ENCODE peak calls at places on chromosomes 6 and 20, in six cellular contexts. X, M, G, R, C and E are unnamed samples.

GRCh38 chr20:3887870-3888614 is 1.1 kb upstream of the PANK2 start:
- DNase-seq in X (no peak), M (peak), G (peak), R (peak), C (peak), E (no peak)

GRCh38 chr6:118377711-118378414 is 170.2 kb upstream of the PLN start:
- DNase-seq in X (peak), M (no peak), G (no peak), R (peak), C (no peak), E (no peak)

GRCh38 chr20:39083781-39084180 is 121.6 kb downstream of the DHX35 start:
- DNase-seq in X (no peak), M (no peak), G (no peak), R (no peak), C (no peak), E (no peak)

GRCh38 chr6:35341557-35341956 is 801 bp upstream of the PPARD start:
- DNase-seq in X (no peak), M (no peak), G (no peak), R (no peak), C (no peak), E (no peak)

GRCh38 chr6:110066091-110066490 is 88.0 kb downstream of the GPR6 start:
- DNase-seq in X (no peak), M (no peak), G (no peak), R (no peak), C (no peak), E (no peak)

GRCh38 chr20:38125157-38126056 is 39.7 kb downstream of the TGM2 start:
- DNase-seq in X (peak), M (peak), G (peak), R (peak), C (peak), E (peak)

GRCh38 chr6:161080263-161080970 is 88.8 kb downstream of the MAP3K4 start:
- DNase-seq in X (no peak), M (peak), G (no peak), R (no peak), C (no peak), E (no peak)

GRCh38 chr6:160139420-160139851 is 17.8 kb downstream of the SLC22A1 start:
- DNase-seq in X (no peak), M (peak), G (peak), R (no peak), C (peak), E (peak)

GRCh38 chr6:45587229-45588060 is 209.7 kb upstream of the SUPT3H start:
- DNase-seq in X (no peak), M (no peak), G (no peak), R (no peak), C (no peak), E (no peak)

GRCh38 chr6:74946961-74947360 is 258.9 kb downstream of the COL12A1 start:
- DNase-seq in X (no peak), M (peak), G (peak), R (no peak), C (no peak), E (peak)

GRCh38 chr6:142726616-142727015 is 218.4 kb downstream of the HIVEP2 start:
- DNase-seq in X (no peak), M (no peak), G (no peak), R (no peak), C (no peak), E (no peak)

GRCh38 chr20:40144581-40144980 is 544.5 kb downstream of the MAFB start:
- DNase-seq in X (no peak), M (no peak), G (no peak), R (no peak), C (no peak), E (no peak)

GRCh38 chr6:159163901-159164370 is 5.3 kb upstream of the FNDC1 start:
- DNase-seq in X (no peak), M (peak), G (peak), R (no peak), C (no peak), E (peak)

GRCh38 chr6:53432318-53433161 is 83.8 kb upstream of the ELOVL5 start:
- DNase-seq in X (no peak), M (peak), G (peak), R (peak), C (peak), E (peak)

GRCh38 chr20:21202284-21202683 is 76.4 kb downstream of the KIZ start:
- DNase-seq in X (no peak), M (peak), G (peak), R (no peak), C (peak), E (peak)

GRCh38 chr20:1291191-1291741 is 25.2 kb downstream of the SNPH start:
- DNase-seq in X (no peak), M (peak), G (peak), R (no peak), C (no peak), E (peak)

GRCh38 chr6:26457407-26457795 is 354 bp upstream of the BTN2A1 start:
- DNase-seq in X (no peak), M (no peak), G (no peak), R (no peak), C (peak), E (no peak)

GRCh38 chr6:47168176-47168575 is 126.0 kb upstream of the ADGRF1 start:
- DNase-seq in X (peak), M (peak), G (peak), R (peak), C (peak), E (peak)

GRCh38 chr6:78597966-78598365 is 269.4 kb upstream of the IRAK1BP1 start:
- DNase-seq in X (no peak), M (no peak), G (no peak), R (no peak), C (no peak), E (no peak)

GRCh38 chr6:142716097-142716496 is 228.9 kb downstream of the HIVEP2 start:
- DNase-seq in X (no peak), M (no peak), G (peak), R (no peak), C (no peak), E (no peak)

GRCh38 chr6:132259070-132259469 is 142.2 kb downstream of the MOXD1 start:
- DNase-seq in X (no peak), M (peak), G (peak), R (no peak), C (no peak), E (peak)

GRCh38 chr20:62069741-62070216 is 4.1 kb upstream of the TAF4 start:
- DNase-seq in X (no peak), M (peak), G (peak), R (no peak), C (peak), E (peak)

GRCh38 chr6:110399219-110400071 is 15.9 kb downstream of the DDO start:
- DNase-seq in X (peak), M (peak), G (no peak), R (no peak), C (peak), E (no peak)

GRCh38 chr6:26342106-26342999 is 22.6 kb upstream of the BTN3A2 start:
- DNase-seq in X (no peak), M (peak), G (peak), R (no peak), C (no peak), E (peak)

GRCh38 chr6:81561731-81562130 is 190.8 kb downstream of the TENT5A start:
- DNase-seq in X (no peak), M (no peak), G (no peak), R (no peak), C (no peak), E (peak)

GRCh38 chr20:32520927-32521203 is 64.3 kb downstream of the NOL4L start:
- DNase-seq in X (no peak), M (no peak), G (no peak), R (no peak), C (no peak), E (no peak)

DNA sequence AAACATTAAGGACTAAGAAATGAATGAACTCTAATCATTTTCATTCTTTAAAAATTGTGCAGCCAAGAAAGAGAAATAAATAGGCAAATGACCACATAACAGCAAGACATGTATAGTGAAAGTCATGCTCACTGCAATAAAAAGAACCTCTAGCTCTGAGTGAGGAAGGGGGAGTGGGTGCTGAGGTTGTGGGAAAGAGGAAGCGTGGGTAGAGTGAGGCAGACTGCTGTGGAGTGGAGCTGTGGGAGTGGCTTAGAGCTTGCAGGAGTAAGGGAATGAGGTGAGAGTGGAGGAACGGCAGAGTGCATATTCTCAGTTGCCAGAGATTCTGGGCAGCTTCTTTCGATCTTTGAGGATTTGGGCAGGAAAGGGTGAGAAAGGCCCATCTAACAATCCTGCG is 10.4 kb downstream of the DEFB129 start:
- DNase-seq in X (no peak), M (no peak), G (no peak), R (no peak), C (peak), E (no peak)
- H3K4me3 ChIP-seq in X (no peak), M (no peak), G (no peak), R (peak), C (no peak), E (no peak)

DNA sequence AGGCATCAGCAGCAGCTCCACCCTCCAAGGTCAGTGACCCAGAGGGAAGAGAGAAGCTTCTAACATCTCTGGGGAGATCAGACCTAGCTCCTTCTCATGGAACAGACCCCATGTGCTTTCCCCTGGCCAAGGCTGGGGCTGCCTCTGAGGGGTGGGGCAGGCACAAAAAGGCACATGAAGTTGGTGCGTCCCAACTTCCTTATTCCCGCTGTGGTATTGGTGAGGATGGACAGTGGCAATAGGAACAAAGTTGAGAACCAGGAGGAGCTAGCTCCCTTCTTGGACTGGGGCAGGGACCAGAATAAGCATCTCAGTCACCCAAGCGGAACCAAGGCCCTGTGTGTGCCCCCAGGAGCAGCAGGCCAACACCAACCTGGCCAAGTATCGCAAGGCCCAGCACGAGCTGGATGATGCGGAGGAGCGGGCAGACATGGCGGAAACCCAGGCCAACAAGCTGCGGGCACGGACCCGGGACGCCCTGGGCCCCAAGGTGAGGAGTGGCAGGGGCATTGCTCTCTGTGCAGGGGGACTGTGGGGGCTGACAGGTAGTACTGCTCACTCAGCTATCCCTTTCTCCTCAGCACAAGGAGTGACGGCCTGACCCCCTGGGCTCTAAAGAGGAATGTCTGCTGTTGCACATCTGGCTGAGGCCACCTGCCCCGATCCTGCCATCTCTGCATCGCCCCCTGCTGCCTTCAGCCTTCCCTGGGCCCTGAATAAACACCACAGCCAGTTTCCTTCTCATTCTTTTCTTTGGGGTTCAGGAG is 46.1 kb downstream of the MYH7B start:
- DNase-seq in X (no peak), M (no peak), G (no peak), R (peak), C (no peak), E (no peak)
- TF ChIP-seq CTCF in X (peak), M (peak), G (peak), R (no peak), C (no peak), E (peak)

DNA sequence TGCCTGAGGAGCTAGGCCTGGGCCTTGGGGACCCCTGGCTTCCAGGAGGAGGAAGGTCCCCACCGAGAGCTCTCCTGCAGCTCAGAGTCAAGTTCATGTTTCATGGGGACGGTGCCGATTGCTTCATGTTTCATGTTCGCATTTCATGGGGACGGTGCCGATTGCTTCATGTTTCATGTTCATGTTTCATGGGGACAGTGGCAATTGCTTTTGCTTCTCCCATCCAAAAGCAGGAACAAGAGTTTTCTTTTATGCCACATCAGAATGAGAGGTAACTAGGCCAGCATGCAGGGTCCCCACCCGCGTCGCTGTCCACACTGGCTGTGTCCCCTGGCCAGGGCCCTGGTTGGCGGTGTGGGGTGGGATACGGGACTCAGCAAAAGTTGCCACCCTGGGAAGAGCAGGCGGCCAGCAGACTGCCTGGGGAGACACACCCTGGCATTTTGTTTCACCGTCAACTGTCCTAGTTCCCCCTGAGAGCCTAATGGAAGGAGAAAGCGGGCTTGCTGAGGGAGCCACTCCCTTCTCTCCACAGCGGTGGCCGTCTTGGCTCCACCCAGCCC is 46.0 kb downstream of the DACT2 start:
- DNase-seq in X (no peak), M (no peak), G (no peak), R (no peak), C (no peak), E (no peak)
- H3K4me3 ChIP-seq in X (no peak), M (no peak), G (no peak), R (no peak), C (no peak), E (no peak)

GRCh38 chr6:141675957-141676356 is 456.8 kb upstream of the GJE1 start:
- DNase-seq in X (no peak), M (peak), G (peak), R (no peak), C (no peak), E (peak)
- TF ChIP-seq CTCF in X (peak), M (peak), G (peak), R (no peak), C (no peak), E (peak)

GRCh38 chr6:169751242-169752073 is at the start of the genes DYNLT2 and ERMARD:
- DNase-seq in X (peak), M (peak), G (peak), R (peak), C (peak), E (peak)

GRCh38 chr6:169746556-169746955 is 4.8 kb downstream of the DYNLT2 start:
- DNase-seq in X (no peak), M (no peak), G (no peak), R (no peak), C (no peak), E (no peak)

GRCh38 chr6:169755162-169755561 is 3.7 kb downstream of the ERMARD start:
- DNase-seq in X (no peak), M (no peak), G (no peak), R (no peak), C (no peak), E (no peak)

GRCh38 chr6:169752074-169752623 is 727 bp downstream of the ERMARD start:
- DNase-seq in X (no peak), M (peak), G (peak), R (no peak), C (no peak), E (no peak)
- H3K4me3 ChIP-seq in X (peak), M (peak), G (peak), R (peak), C (peak), E (peak)

GRCh38 chr6:15819841-15820240 is 157.0 kb upstream of the DTNBP1 start:
- DNase-seq in X (no peak), M (no peak), G (no peak), R (no peak), C (no peak), E (no peak)
- TF ChIP-seq CTCF in X (no peak), M (no peak), G (no peak), R (no peak), C (no peak), E (no peak)

DNA sequence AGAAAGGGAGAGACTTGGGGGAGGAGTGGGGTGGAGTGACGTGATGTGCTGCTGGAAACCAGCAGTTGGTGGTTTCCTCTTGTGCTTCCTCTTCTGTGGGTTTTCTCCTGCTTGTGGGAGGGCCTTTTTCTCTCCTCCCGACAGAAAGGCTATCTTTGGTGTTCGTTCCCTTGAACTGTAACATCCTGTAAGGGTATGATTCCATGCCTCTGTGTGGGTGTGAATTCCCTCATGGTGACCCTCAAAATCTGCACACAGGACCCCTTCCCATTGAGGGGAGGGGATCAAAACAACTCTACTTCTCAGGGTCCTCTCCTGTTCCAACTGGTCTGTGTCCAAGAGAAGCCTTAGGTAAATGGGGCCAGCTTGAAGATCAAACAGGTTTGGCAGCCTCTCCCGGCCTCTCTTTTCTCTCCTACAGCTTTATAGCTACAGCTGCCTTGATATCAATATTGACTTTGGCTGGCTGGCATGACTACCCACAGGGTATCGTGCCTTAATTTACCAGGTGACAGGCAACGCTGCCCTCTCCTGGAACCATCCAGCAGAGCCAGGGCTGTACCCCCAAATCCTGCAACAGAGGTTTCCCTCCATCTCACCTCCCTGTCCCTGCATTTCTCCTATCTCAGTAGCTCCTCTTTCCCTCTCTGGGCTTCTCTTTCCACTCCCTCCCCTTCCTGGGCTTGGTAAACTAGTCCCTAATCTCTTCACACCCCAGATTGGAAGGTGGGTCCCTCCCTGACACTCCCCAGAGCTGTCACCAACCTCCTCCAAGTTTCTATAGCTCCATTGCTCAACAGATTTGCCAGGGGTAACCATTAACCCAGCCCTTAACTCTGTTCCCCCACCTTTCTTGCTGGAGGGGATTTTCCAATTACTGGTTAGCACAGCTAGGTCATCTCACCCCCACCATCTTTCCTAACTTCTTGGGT is 1.5 kb upstream of the MSH5 start:
- DNase-seq in X (no peak), M (peak), G (peak), R (peak), C (peak), E (peak)
- H3K4me3 ChIP-seq in X (no peak), M (peak), G (peak), R (peak), C (no peak), E (peak)

GRCh38 chr6:165776699-165777098 is 113.7 kb upstream of the PDE10A start:
- DNase-seq in X (no peak), M (no peak), G (no peak), R (no peak), C (no peak), E (no peak)

GRCh38 chr6:165782124-165782523 is 119.1 kb upstream of the PDE10A start:
- DNase-seq in X (no peak), M (no peak), G (no peak), R (no peak), C (no peak), E (no peak)

GRCh38 chr6:165782812-165783211 is 119.8 kb upstream of the PDE10A start:
- DNase-seq in X (no peak), M (no peak), G (no peak), R (no peak), C (no peak), E (no peak)

GRCh38 chr6:165774903-165775608 is 112.0 kb upstream of the PDE10A start:
- DNase-seq in X (no peak), M (peak), G (peak), R (peak), C (peak), E (peak)

GRCh38 chr6:165777680-165778079 is 114.6 kb upstream of the PDE10A start:
- DNase-seq in X (no peak), M (no peak), G (no peak), R (no peak), C (no peak), E (no peak)
- TF ChIP-seq CTCF in X (no peak), M (peak), G (peak), R (no peak), C (no peak), E (no peak)

GRCh38 chr6:107493158-107494057 is 3.5 kb downstream of the SOBP start:
- DNase-seq in X (no peak), M (peak), G (peak), R (no peak), C (peak), E (peak)
- H3K4me3 ChIP-seq in X (peak), M (peak), G (peak), R (peak), C (peak), E (peak)

GRCh38 chr6:149060985-149061760 is 256.3 kb upstream of the TAB2 start:
- DNase-seq in X (no peak), M (peak), G (peak), R (no peak), C (no peak), E (peak)

GRCh38 chr6:149062653-149063348 is 254.7 kb upstream of the TAB2 start:
- DNase-seq in X (no peak), M (no peak), G (no peak), R (no peak), C (no peak), E (no peak)

GRCh38 chr6:149063443-149063842 is 254.1 kb upstream of the TAB2 start:
- DNase-seq in X (no peak), M (no peak), G (no peak), R (no peak), C (no peak), E (no peak)

GRCh38 chr6:149060300-149060984 is 257.1 kb upstream of the TAB2 start:
- DNase-seq in X (peak), M (no peak), G (no peak), R (peak), C (no peak), E (no peak)

DNA sequence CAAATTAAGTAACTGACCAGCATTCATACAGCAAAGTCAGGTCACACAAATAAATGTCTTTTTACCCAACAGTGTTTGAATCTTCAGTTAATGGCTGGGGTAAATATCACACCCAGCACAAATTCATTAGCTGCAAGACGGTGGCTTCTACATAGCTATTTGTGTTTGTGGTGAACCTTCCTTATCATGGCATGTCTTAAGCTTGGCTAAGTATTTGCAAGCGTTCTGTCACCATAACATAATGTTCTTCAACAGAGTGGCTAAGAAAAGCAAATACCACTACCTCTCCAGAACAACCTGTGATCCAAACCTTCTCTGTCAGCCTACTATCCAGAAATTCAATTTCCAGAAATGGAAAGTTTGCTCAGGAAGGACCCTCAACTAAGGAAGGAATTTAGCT is 255.6 kb upstream of the TAB2 start:
- DNase-seq in X (no peak), M (no peak), G (no peak), R (no peak), C (no peak), E (no peak)
- TF ChIP-seq CTCF in X (no peak), M (no peak), G (no peak), R (no peak), C (no peak), E (no peak)